ENCODE peak calls at places on chromosomes 4 and X, in eight cellular contexts. L is CD8-positive, alpha-beta memory T cell; F is Peyer's patch; Y is AG09319; Z is astrocyte of the cerebellum; S is RPMI8226; A is GM12865; K is heart left ventricle. I is an unnamed sample.

GRCh38 chr4:174377613-174378012 is 93.9 kb downstream of the CEP44 start:
- DNase-seq in L (no peak), Y (no peak), Z (no peak), K (no peak), S (no peak), A (no peak), F (no peak), I (no peak)

GRCh38 chr4:6885953-6886557 is 23.6 kb upstream of the TBC1D14 start:
- DNase-seq in A (peak), K (peak), S (no peak), L (no peak), F (no peak), Y (no peak), Z (no peak), I (no peak)

GRCh38 chrX:133655262-133655913 is 240.1 kb upstream of the GPC4 start:
- DNase-seq in Y (no peak), K (no peak), F (no peak), Z (no peak), A (no peak), S (no peak), L (no peak), I (no peak)

GRCh38 chr4:77714514-77714913 is 104.7 kb downstream of the CNOT6L start:
- DNase-seq in S (no peak), A (no peak), Z (no peak), Y (no peak), K (no peak), L (no peak), F (no peak), I (no peak)

GRCh38 chr4:8607603-8608481 is 15.3 kb downstream of the CPZ start:
- DNase-seq in A (peak), L (no peak), Y (no peak), S (no peak), K (no peak), F (peak), Z (no peak), I (peak)

GRCh38 chr4:109027016-109027500 is 264.2 kb upstream of the ETNPPL start:
- DNase-seq in F (no peak), Z (no peak), A (no peak), S (no peak), K (no peak), Y (no peak), L (no peak), I (no peak)

GRCh38 chrX:119496521-119496829 is 28.2 kb downstream of the SLC25A5 start:
- DNase-seq in S (no peak), K (no peak), Y (no peak), F (no peak), A (no peak), L (no peak), Z (no peak), I (no peak)

GRCh38 chr4:74440356-74440755 is 4.6 kb upstream of the AREG start:
- DNase-seq in F (no peak), K (no peak), S (no peak), Y (no peak), A (peak), Z (no peak), L (no peak), I (no peak)

GRCh38 chrX:640641-641040 is 10.1 kb downstream of the SHOX start:
- DNase-seq in F (no peak), L (no peak), Z (no peak), Y (no peak), S (peak), A (no peak), K (no peak), I (no peak)

GRCh38 chr4:72305620-72306019 is 263.4 kb downstream of the ADAMTS3 start:
- DNase-seq in L (no peak), Z (no peak), K (no peak), S (no peak), F (no peak), A (no peak), Y (no peak), I (no peak)

GRCh38 chrX:47311857-47312774 is 58.3 kb upstream of the ZNF157 start:
- DNase-seq in K (no peak), A (peak), Y (peak), Z (peak), S (peak), F (peak), L (peak), I (peak)

I was measured in T-helper 17 cell.